ENCODE peak calls at places on chromosomes 5 and 9, in four cellular contexts. T is mucosa of descending colon, G is lower leg skin, Q is tibial nerve. K is an unnamed sample.

GRCh38 chr9:70587143-70587710 is 172.8 kb upstream of the KLF9 start:
- DNase-seq in Q (no peak), G (no peak), T (no peak), K (no peak)

GRCh38 chr5:170467000-170467707 is 36.7 kb upstream of the KCNIP1 start:
- DNase-seq in G (peak; percentile 21), T (no peak), Q (no peak), K (no peak)

GRCh38 chr9:132973713-132974112 is 4.8 kb upstream of the GFI1B start:
- DNase-seq in G (no peak), Q (no peak), T (no peak), K (no peak)

GRCh38 chr5:158522001-158522400 is 577.7 kb downstream of the EBF1 start:
- DNase-seq in Q (no peak), T (no peak), G (no peak), K (no peak)

GRCh38 chr9:4073371-4073770 is 226.5 kb downstream of the GLIS3 start:
- DNase-seq in Q (no peak), T (no peak), G (no peak), K (peak; percentile 44)

GRCh38 chr9:114852050-114852594 is 46.3 kb upstream of the TNFSF15 start:
- DNase-seq in G (peak; percentile 26), T (peak; percentile 20), Q (peak; percentile 41), K (no peak)

GRCh38 chr9:110125207-110125751 is 82.7 kb downstream of the C9orf152 start:
- DNase-seq in Q (peak; percentile 79), T (peak; percentile 92), G (peak; percentile 58), K (peak; percentile 72)

GRCh38 chr5:16456103-16456832 is 9.3 kb downstream of the ZNF622 start:
- DNase-seq in Q (peak; percentile 39), G (peak; percentile 33), T (peak; percentile 42), K (no peak)

GRCh38 chr9:33130501-33130900 is 36.6 kb downstream of the B4GALT1 start:
- DNase-seq in G (no peak), T (peak; percentile 47), Q (no peak), K (no peak)

GRCh38 chr5:40962207-40962955 is 53.1 kb downstream of the C7 start:
- DNase-seq in G (no peak), T (no peak), Q (no peak), K (no peak)

GRCh38 chr9:131999692-132000551 is 79.7 kb downstream of the MED27 start:
- DNase-seq in G (no peak), Q (no peak), T (no peak), K (no peak)

GRCh38 chr5:146334074-146334533 is 4.5 kb upstream of the POU4F3 start:
- DNase-seq in T (no peak), G (no peak), Q (no peak), K (peak; percentile 76)

GRCh38 chr5:136750507-136750906 is 385.2 kb upstream of the TRPC7 start:
- DNase-seq in G (no peak), T (no peak), Q (no peak), K (no peak)

GRCh38 chr5:90097082-90097477 is 312.5 kb downstream of the CETN3 start:
- DNase-seq in Q (no peak), T (no peak), G (no peak), K (no peak)

GRCh38 chr9:77673912-77674791 is 26.0 kb upstream of the GNA14 start:
- DNase-seq in G (no peak), Q (no peak), T (peak; percentile 17), K (no peak)

GRCh38 chr5:58294598-58295298 is 165.1 kb downstream of the PLK2 start:
- DNase-seq in Q (no peak), T (no peak), G (no peak), K (no peak)

GRCh38 chr5:131533844-131534243 is 101.2 kb downstream of the RAPGEF6 start:
- DNase-seq in G (no peak), Q (no peak), T (no peak), K (no peak)
- TF ChIP-seq CTCF in G (no peak), Q (no peak), T (no peak), K (peak; percentile 41)

GRCh38 chr9:112408285-112408684 is 28.4 kb downstream of the HSDL2 start:
- DNase-seq in G (no peak), Q (no peak), T (no peak), K (no peak)
- TF ChIP-seq CTCF in G (no peak), Q (no peak), T (no peak), K (no peak)

DNA sequence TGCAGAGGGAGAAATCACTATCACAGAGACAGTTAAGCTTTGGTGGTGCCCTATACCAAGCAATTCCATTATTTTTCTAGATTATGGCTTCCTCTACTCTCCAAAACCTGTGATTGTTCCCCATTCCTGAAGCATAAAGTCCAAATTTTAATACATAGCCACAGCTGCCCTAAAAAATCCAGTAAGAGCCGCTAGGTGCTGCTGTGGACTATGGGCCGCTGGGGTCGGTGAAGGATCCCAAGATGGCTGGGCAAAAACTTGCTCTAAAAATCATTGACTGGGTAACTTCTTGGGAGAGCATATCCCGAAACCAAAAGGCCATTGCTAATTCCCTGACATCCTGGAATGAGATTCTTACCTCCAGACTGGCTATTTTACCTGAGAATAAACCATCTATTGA is 245.3 kb downstream of the NFIB start:
- DNase-seq in G (no peak), T (no peak), Q (no peak), K (no peak)
- TF ChIP-seq CTCF in G (no peak), T (no peak), Q (no peak), K (no peak)

GRCh38 chr5:110812639-110813038 is 73.8 kb downstream of the SLC25A46 start:
- DNase-seq in Q (no peak), T (no peak), G (no peak), K (no peak)
- TF ChIP-seq CTCF in Q (no peak), T (no peak), G (no peak), K (no peak)

GRCh38 chr5:112240011-112240410 is 179.1 kb downstream of the EPB41L4A start:
- DNase-seq in Q (no peak), G (no peak), T (no peak), K (no peak)
- TF ChIP-seq CTCF in Q (no peak), G (no peak), T (no peak), K (no peak)

GRCh38 chr9:78781681-78782080 is 484.8 kb downstream of the PSAT1 start:
- DNase-seq in T (no peak), Q (no peak), G (no peak), K (no peak)
- TF ChIP-seq CTCF in T (no peak), Q (no peak), G (no peak), K (no peak)

K was measured in glutamatergic neuron.